ENCODE peak calls at places on chromosome 2, in ten cellular contexts. W is uterus, O is IMR-90, H is GM23248, E is esophagus squamous epithelium, S is psoas muscle, G is Peyer's patch, X is aorta, I is mesendoderm, K is prostate gland. U is an unnamed sample.
A peak's percentile ranks its signal among the peaks of the same experiment; 100 is the strongest.

GRCh38 chr2:152506843-152507242 is 171.9 kb downstream of the FMNL2 start:
- DNase-seq in W (no peak), O (peak; percentile 64), H (peak; percentile 55), E (no peak), S (no peak), G (no peak), X (no peak), I (no peak), K (no peak), U (no peak)

GRCh38 chr2:42954227-42954962 is 162.0 kb upstream of the HAAO start:
- DNase-seq in W (no peak), O (peak; percentile 65), H (no peak), E (no peak), S (peak; percentile 52), G (no peak), X (no peak), I (peak; percentile 65), K (no peak), U (no peak)

GRCh38 chr2:147913701-147914480 is 69.1 kb downstream of the ACVR2A start:
- DNase-seq in W (no peak), O (peak; percentile 4), H (peak; percentile 33), E (no peak), S (no peak), G (no peak), X (no peak), I (no peak), K (no peak), U (no peak)

GRCh38 chr2:33276868-33277503 is 199.5 kb upstream of the RASGRP3 start:
- DNase-seq in W (peak; percentile 39), O (no peak), H (no peak), E (no peak), S (no peak), G (no peak), X (no peak), I (no peak), K (no peak), U (no peak)

GRCh38 chr2:31067259-31067658 is 71.0 kb downstream of the GALNT14 start:
- DNase-seq in W (no peak), O (no peak), H (no peak), E (no peak), S (no peak), G (no peak), X (no peak), I (no peak), K (no peak), U (no peak)

GRCh38 chr2:71716697-71717624 is 263.6 kb downstream of the DYSF start:
- DNase-seq in W (peak; percentile 57), O (peak; percentile 44), H (peak; percentile 93), E (no peak), S (peak; percentile 97), G (peak; percentile 74), X (peak; percentile 98), I (no peak), K (peak; percentile 33), U (peak; percentile 92)

GRCh38 chr2:74942263-74942662 is 16.2 kb upstream of the POLE4 start:
- DNase-seq in W (no peak), O (no peak), H (no peak), E (no peak), S (no peak), G (no peak), X (no peak), I (peak; percentile 42), K (no peak), U (no peak)

GRCh38 chr2:202317080-202317859 is 51.7 kb downstream of the NOP58 start:
- DNase-seq in W (peak; percentile 67), O (peak; percentile 81), H (peak; percentile 67), E (no peak), S (no peak), G (peak; percentile 63), X (no peak), I (peak; percentile 61), K (peak; percentile 44), U (peak; percentile 57)

GRCh38 chr2:237692601-237693079 is 65.3 kb downstream of the LRRFIP1 start:
- DNase-seq in W (peak; percentile 67), O (no peak), H (peak; percentile 59), E (no peak), S (peak; percentile 71), G (peak; percentile 71), X (peak; percentile 84), I (peak; percentile 66), K (no peak), U (peak; percentile 75)

GRCh38 chr2:95353055-95353575 is 49.4 kb upstream of the FAHD2A start:
- DNase-seq in W (no peak), O (no peak), H (no peak), E (no peak), S (no peak), G (peak; percentile 24), X (peak; percentile 51), I (no peak), K (no peak), U (no peak)

GRCh38 chr2:232447638-232448472 is 8.1 kb upstream of the ALPI start:
- DNase-seq in W (no peak), O (no peak), H (no peak), E (no peak), S (peak; percentile 30), G (peak; percentile 88), X (no peak), I (no peak), K (no peak), U (no peak)

GRCh38 chr2:32977228-32977758 is 30.5 kb downstream of the LTBP1 start:
- DNase-seq in W (no peak), O (no peak), H (peak; percentile 28), E (no peak), S (peak; percentile 63), G (peak; percentile 93), X (no peak), I (no peak), K (peak; percentile 32), U (peak; percentile 84)

GRCh38 chr2:117859532-117859911 is 45.0 kb downstream of the DDX18 start:
- DNase-seq in W (no peak), O (no peak), H (no peak), E (no peak), S (no peak), G (no peak), X (no peak), I (no peak), K (no peak), U (no peak)

GRCh38 chr2:73203055-73203681 is 794 bp downstream of the NOTO start:
- DNase-seq in W (no peak), O (no peak), H (no peak), E (no peak), S (no peak), G (no peak), X (no peak), I (peak; percentile 61), K (no peak), U (no peak)

GRCh38 chr2:122182631-122183030 is 427.2 kb downstream of the TSN start:
- DNase-seq in W (no peak), O (no peak), H (no peak), E (no peak), S (no peak), G (no peak), X (no peak), I (no peak), K (no peak), U (no peak)

GRCh38 chr2:134020608-134021007 is 233.3 kb upstream of the MGAT5 start:
- DNase-seq in W (no peak), O (no peak), H (no peak), E (no peak), S (no peak), G (no peak), X (no peak), I (no peak), K (no peak), U (no peak)

GRCh38 chr2:172336681-172337080 is 90.7 kb upstream of the ITGA6 start:
- DNase-seq in W (no peak), O (peak; percentile 38), H (peak; percentile 39), E (no peak), S (no peak), G (no peak), X (no peak), I (no peak), K (no peak), U (no peak)

DNA sequence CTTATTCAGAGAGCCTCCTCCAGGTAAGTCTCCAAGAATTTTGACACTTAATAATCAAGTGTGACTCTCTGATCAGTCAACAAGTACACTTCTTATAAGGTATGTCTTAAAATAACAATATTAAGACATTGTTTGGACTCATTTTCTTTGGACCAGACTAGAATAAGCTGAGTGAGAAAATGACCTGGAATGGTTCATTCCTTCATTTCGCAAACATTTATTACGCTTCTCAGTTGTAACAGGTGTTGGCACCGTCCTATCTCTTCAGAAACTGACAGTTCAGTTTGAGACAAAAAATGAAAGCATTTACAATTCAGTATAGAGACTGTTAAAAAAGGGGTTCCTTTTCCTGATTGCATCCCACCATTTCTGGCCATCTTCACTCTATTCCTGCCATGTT is 46.6 kb downstream of the TSPYL6 start:
- DNase-seq in W (no peak), O (no peak), H (no peak), E (no peak), S (no peak), G (no peak), X (no peak), I (no peak), K (no peak), U (no peak)
- H3K27ac ChIP-seq in W (peak overlapping the region; percentile 73), O (no peak overlapping the region), H (peak overlapping the region; percentile 68), E (no peak overlapping the region), S (no peak overlapping the region), G (no peak overlapping the region), X (no peak overlapping the region), I (no peak overlapping the region), K (no peak overlapping the region), U (no peak overlapping the region)

DNA sequence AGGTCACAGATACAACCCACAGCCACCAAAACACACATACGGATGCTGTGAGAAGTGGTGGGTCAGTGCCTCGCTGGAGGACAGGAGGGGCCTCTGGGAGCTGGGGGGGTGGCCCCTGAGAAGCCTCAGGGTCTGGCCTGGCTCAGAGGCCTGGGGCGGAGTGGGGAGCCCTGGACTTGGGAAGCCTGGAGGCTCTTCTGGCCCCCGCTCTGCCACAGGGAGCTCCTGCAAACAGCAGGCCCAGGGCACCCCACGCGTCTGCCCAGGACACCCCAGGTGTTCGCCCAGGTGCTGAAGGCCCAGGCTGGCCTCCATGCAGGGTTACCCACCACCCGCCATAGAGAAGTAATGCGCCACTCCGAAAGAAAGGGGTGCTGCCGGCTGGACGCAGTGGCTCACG is 25.9 kb downstream of the THAP4 start:
- DNase-seq in W (no peak), O (no peak), H (no peak), E (no peak), S (no peak), G (no peak), X (no peak), I (no peak), K (no peak), U (no peak)
- H3K4me3 ChIP-seq in W (no peak overlapping the region), O (no peak overlapping the region), H (no peak overlapping the region), E (no peak overlapping the region), S (no peak overlapping the region), G (no peak overlapping the region), X (no peak overlapping the region), I (no peak overlapping the region), K (no peak overlapping the region), U (no peak overlapping the region)

GRCh38 chr2:109236147-109236546 is 107.1 kb downstream of the SH3RF3 start:
- DNase-seq in W (no peak), O (no peak), H (no peak), E (no peak), S (no peak), G (no peak), X (no peak), I (no peak), K (no peak), U (no peak)
- H3K4me1 ChIP-seq in W (peaks cover 4% of the 10 kb centered on the region), O (peaks cover 26% of the 10 kb centered on the region), H (peaks cover 35% of the 10 kb centered on the region), E (peaks cover 41% of the 10 kb centered on the region), S (peaks cover 36% of the 10 kb centered on the region), G (no peaks in the 10 kb centered on the region), X (peaks cover 15% of the 10 kb centered on the region), I (no peaks in the 10 kb centered on the region), K (peaks cover 5% of the 10 kb centered on the region), U (peaks cover 15% of the 10 kb centered on the region)

GRCh38 chr2:20401495-20401855 is 45.4 kb upstream of the RHOB start:
- DNase-seq in W (no peak), O (no peak), H (no peak), E (no peak), S (no peak), G (peak; percentile 15), X (no peak), I (no peak), K (peak; percentile 71), U (no peak)
- H3K27ac ChIP-seq in W (no peak overlapping the region), O (no peak overlapping the region), H (no peak overlapping the region), E (peak overlapping the region; percentile 24), S (no peak overlapping the region), G (no peak overlapping the region), X (no peak overlapping the region), I (no peak overlapping the region), K (peak overlapping the region; percentile 23), U (no peak overlapping the region)

U was measured in right cardiac atrium.